ENCODE peak calls at places on chromosomes 1 and 21, in six cellular contexts. D is mucosa of descending colon; F is RWPE1; Y is NCI-H1436; X is Ammon's horn; N is effector memory CD4-positive, alpha-beta T cell. I is an unnamed sample.

GRCh38 chr1:221961532-221962292 is 219.8 kb upstream of the DUSP10 start:
- DNase-seq in D (peak), F (peak), Y (no peak), X (no peak), N (no peak), I (no peak)

GRCh38 chr1:150127868-150128267 is 21.8 kb upstream of the PLEKHO1 start:
- DNase-seq in D (no peak), F (no peak), Y (no peak), X (no peak), N (no peak), I (no peak)

GRCh38 chr1:234226106-234226818 is 147.0 kb upstream of the COA6 start:
- DNase-seq in D (no peak), F (no peak), Y (no peak), X (no peak), N (no peak), I (no peak)

GRCh38 chr1:17214876-17215544 is 10.1 kb downstream of the PADI1 start:
- DNase-seq in D (no peak), F (peak), Y (no peak), X (no peak), N (no peak), I (no peak)

GRCh38 chr1:60821156-60821555 is 261.2 kb upstream of the NFIA start:
- DNase-seq in D (no peak), F (no peak), Y (no peak), X (no peak), N (no peak), I (no peak)

GRCh38 chr1:182596934-182597333 is 7.3 kb downstream of the RGS16 start:
- DNase-seq in D (no peak), F (no peak), Y (no peak), X (no peak), N (no peak), I (no peak)

GRCh38 chr1:37946703-37947360 is at the start of gene INPP5B:
- DNase-seq in D (peak), F (no peak), Y (no peak), X (peak), N (peak), I (peak)

GRCh38 chr21:27060190-27060589 is 93.3 kb upstream of the ADAMTS5 start:
- DNase-seq in D (no peak), F (no peak), Y (no peak), X (no peak), N (no peak), I (no peak)

GRCh38 chr1:165441166-165441955 is 3.6 kb downstream of the RXRG start:
- DNase-seq in D (no peak), F (no peak), Y (no peak), X (no peak), N (no peak), I (no peak)

GRCh38 chr1:202632241-202632640 is 78.0 kb downstream of the SYT2 start:
- DNase-seq in D (no peak), F (no peak), Y (no peak), X (no peak), N (no peak), I (no peak)

GRCh38 chr1:17892225-17892624 is 137.1 kb downstream of the ACTL8 start:
- DNase-seq in D (no peak), F (no peak), Y (no peak), X (no peak), N (no peak), I (no peak)

GRCh38 chr1:16612332-16613172 is 812 bp downstream of the NBPF1 start:
- DNase-seq in D (peak), F (peak), Y (no peak), X (peak), N (no peak), I (peak)

GRCh38 chr1:48665743-48666142 is 110.9 kb downstream of the BEND5 start:
- DNase-seq in D (no peak), F (no peak), Y (no peak), X (no peak), N (no peak), I (no peak)

GRCh38 chr1:221105578-221105977 is 226.3 kb downstream of the HLX start:
- DNase-seq in D (no peak), F (no peak), Y (no peak), X (no peak), N (no peak), I (no peak)

GRCh38 chr1:55560246-55560645 is 345.1 kb upstream of the USP24 start:
- DNase-seq in D (no peak), F (no peak), Y (no peak), X (no peak), N (no peak), I (no peak)